ENCODE peak calls at places on chromosome 5, in six cellular contexts. One of them, this sample, is unnamed.

GRCh38 chr5:71887680-71888079 is 168.6 kb downstream of the CARTPT start:
- DNase-seq in glomerular endothelial cell: peak
- DNase-seq in brain microvascular endothelial cell: peak
- DNase-seq in H4: peak
- DNase-seq in T-helper 1 cell: no peak
- DNase-seq in mucosa of gallbladder: no peak
- DNase-seq in this sample: peak

GRCh38 chr5:180343846-180344327 is 9.2 kb downstream of the GFPT2 start:
- DNase-seq in brain microvascular endothelial cell: no peak
- DNase-seq in glomerular endothelial cell: no peak
- DNase-seq in H4: peak
- DNase-seq in mucosa of gallbladder: no peak
- DNase-seq in T-helper 1 cell: no peak
- DNase-seq in this sample: no peak

GRCh38 chr5:56670916-56671315 is 144.4 kb upstream of the MAP3K1 start:
- DNase-seq in glomerular endothelial cell: no peak
- DNase-seq in brain microvascular endothelial cell: no peak
- DNase-seq in mucosa of gallbladder: no peak
- DNase-seq in T-helper 1 cell: no peak
- DNase-seq in H4: no peak
- DNase-seq in this sample: no peak

GRCh38 chr5:115343855-115344254 is 47.4 kb upstream of the CCDC112 start:
- DNase-seq in mucosa of gallbladder: no peak
- DNase-seq in glomerular endothelial cell: no peak
- DNase-seq in T-helper 1 cell: no peak
- DNase-seq in brain microvascular endothelial cell: peak
- DNase-seq in H4: peak
- DNase-seq in this sample: no peak

GRCh38 chr5:151155777-151156731 is 1.5 kb downstream of the ANXA6 start:
- DNase-seq in H4: peak
- DNase-seq in glomerular endothelial cell: no peak
- DNase-seq in T-helper 1 cell: no peak
- DNase-seq in mucosa of gallbladder: no peak
- DNase-seq in brain microvascular endothelial cell: peak
- DNase-seq in this sample: peak

GRCh38 chr5:59040007-59040803 is 457.3 kb downstream of the RAB3C start:
- DNase-seq in brain microvascular endothelial cell: no peak
- DNase-seq in T-helper 1 cell: no peak
- DNase-seq in mucosa of gallbladder: no peak
- DNase-seq in H4: no peak
- DNase-seq in glomerular endothelial cell: no peak
- DNase-seq in this sample: no peak

GRCh38 chr5:17440766-17441165 is 57.3 kb upstream of the TAF11L2 start:
- DNase-seq in H4: no peak
- DNase-seq in mucosa of gallbladder: no peak
- DNase-seq in glomerular endothelial cell: no peak
- DNase-seq in T-helper 1 cell: no peak
- DNase-seq in brain microvascular endothelial cell: no peak
- DNase-seq in this sample: no peak

GRCh38 chr5:101866473-101866872 is 429.6 kb downstream of the SLCO4C1 start:
- DNase-seq in mucosa of gallbladder: no peak
- DNase-seq in H4: no peak
- DNase-seq in T-helper 1 cell: no peak
- DNase-seq in glomerular endothelial cell: no peak
- DNase-seq in brain microvascular endothelial cell: no peak
- DNase-seq in this sample: no peak

GRCh38 chr5:125372694-125373621 is 626.5 kb upstream of the ZNF608 start:
- DNase-seq in H4: peak
- DNase-seq in glomerular endothelial cell: peak
- DNase-seq in mucosa of gallbladder: no peak
- DNase-seq in brain microvascular endothelial cell: peak
- DNase-seq in T-helper 1 cell: no peak
- DNase-seq in this sample: peak

GRCh38 chr5:90865194-90865593 is 306.6 kb downstream of the ADGRV1 start:
- DNase-seq in glomerular endothelial cell: no peak
- DNase-seq in T-helper 1 cell: no peak
- DNase-seq in brain microvascular endothelial cell: no peak
- DNase-seq in H4: no peak
- DNase-seq in mucosa of gallbladder: no peak
- DNase-seq in this sample: no peak

GRCh38 chr5:143536364-143536763 is 132.9 kb upstream of the NR3C1 start:
- DNase-seq in mucosa of gallbladder: no peak
- DNase-seq in brain microvascular endothelial cell: peak
- DNase-seq in T-helper 1 cell: no peak
- DNase-seq in glomerular endothelial cell: no peak
- DNase-seq in H4: peak
- DNase-seq in this sample: peak

GRCh38 chr5:112253478-112254250 is 165.4 kb downstream of the EPB41L4A start:
- DNase-seq in glomerular endothelial cell: peak
- DNase-seq in brain microvascular endothelial cell: no peak
- DNase-seq in H4: peak
- DNase-seq in T-helper 1 cell: no peak
- DNase-seq in mucosa of gallbladder: no peak
- DNase-seq in this sample: no peak

GRCh38 chr5:179239256-179240135 is 105.8 kb downstream of the ADAMTS2 start:
- DNase-seq in H4: no peak
- DNase-seq in brain microvascular endothelial cell: no peak
- DNase-seq in glomerular endothelial cell: no peak
- DNase-seq in mucosa of gallbladder: no peak
- DNase-seq in T-helper 1 cell: no peak
- DNase-seq in this sample: no peak

GRCh38 chr5:82549263-82549662 is 271.1 kb upstream of the RPS23 start:
- DNase-seq in brain microvascular endothelial cell: no peak
- DNase-seq in H4: no peak
- DNase-seq in glomerular endothelial cell: no peak
- DNase-seq in mucosa of gallbladder: no peak
- DNase-seq in T-helper 1 cell: no peak
- DNase-seq in this sample: no peak

GRCh38 chr5:112616812-112617547 is 120.7 kb upstream of the APC start:
- DNase-seq in mucosa of gallbladder: peak
- DNase-seq in H4: no peak
- DNase-seq in brain microvascular endothelial cell: no peak
- DNase-seq in T-helper 1 cell: no peak
- DNase-seq in glomerular endothelial cell: no peak
- DNase-seq in this sample: no peak

GRCh38 chr5:56142620-56143431 is 90.3 kb downstream of the ANKRD55 start:
- DNase-seq in T-helper 1 cell: no peak
- DNase-seq in brain microvascular endothelial cell: no peak
- DNase-seq in H4: no peak
- DNase-seq in mucosa of gallbladder: peak
- DNase-seq in glomerular endothelial cell: no peak
- DNase-seq in this sample: no peak

GRCh38 chr5:74916831-74917710 is 50.9 kb upstream of the FAM169A start:
- DNase-seq in brain microvascular endothelial cell: peak
- DNase-seq in T-helper 1 cell: no peak
- DNase-seq in H4: peak
- DNase-seq in glomerular endothelial cell: no peak
- DNase-seq in mucosa of gallbladder: peak
- DNase-seq in this sample: no peak

GRCh38 chr5:135688385-135688784 is 109.6 kb upstream of the CXCL14 start:
- DNase-seq in T-helper 1 cell: no peak
- DNase-seq in mucosa of gallbladder: no peak
- DNase-seq in glomerular endothelial cell: no peak
- DNase-seq in H4: no peak
- DNase-seq in brain microvascular endothelial cell: no peak
- DNase-seq in this sample: no peak

GRCh38 chr5:96881511-96882115 is 5.3 kb downstream of the ERAP2 start:
- DNase-seq in mucosa of gallbladder: no peak
- DNase-seq in glomerular endothelial cell: peak
- DNase-seq in T-helper 1 cell: no peak
- DNase-seq in H4: peak
- DNase-seq in brain microvascular endothelial cell: peak
- DNase-seq in this sample: no peak

GRCh38 chr5:178770621-178771020 is 40.2 kb upstream of the ZNF354A start:
- DNase-seq in glomerular endothelial cell: no peak
- DNase-seq in T-helper 1 cell: no peak
- DNase-seq in brain microvascular endothelial cell: no peak
- DNase-seq in H4: no peak
- DNase-seq in mucosa of gallbladder: no peak
- DNase-seq in this sample: no peak

GRCh38 chr5:11595045-11595444 is 309.2 kb downstream of the CTNND2 start:
- DNase-seq in T-helper 1 cell: no peak
- DNase-seq in H4: peak
- DNase-seq in glomerular endothelial cell: no peak
- DNase-seq in brain microvascular endothelial cell: no peak
- DNase-seq in mucosa of gallbladder: peak
- DNase-seq in this sample: no peak

GRCh38 chr5:74415695-74416102 is 224.8 kb downstream of the ENC1 start:
- DNase-seq in brain microvascular endothelial cell: peak
- DNase-seq in mucosa of gallbladder: no peak
- DNase-seq in H4: no peak
- DNase-seq in glomerular endothelial cell: no peak
- DNase-seq in T-helper 1 cell: no peak
- DNase-seq in this sample: no peak

GRCh38 chr5:138632900-138633489 is 57.8 kb upstream of the HSPA9 start:
- DNase-seq in brain microvascular endothelial cell: peak
- DNase-seq in H4: peak
- DNase-seq in mucosa of gallbladder: peak
- DNase-seq in T-helper 1 cell: no peak
- DNase-seq in glomerular endothelial cell: peak
- DNase-seq in this sample: peak

GRCh38 chr5:55923177-55923872 is 71.4 kb downstream of the IL6ST start:
- DNase-seq in H4: no peak
- DNase-seq in T-helper 1 cell: no peak
- DNase-seq in glomerular endothelial cell: peak
- DNase-seq in brain microvascular endothelial cell: no peak
- DNase-seq in mucosa of gallbladder: no peak
- DNase-seq in this sample: peak

GRCh38 chr5:34849253-34849652 is 10.3 kb downstream of the TTC23L start:
- DNase-seq in H4: no peak
- DNase-seq in mucosa of gallbladder: no peak
- DNase-seq in glomerular endothelial cell: no peak
- DNase-seq in T-helper 1 cell: no peak
- DNase-seq in brain microvascular endothelial cell: no peak
- DNase-seq in this sample: no peak

GRCh38 chr5:77168884-77169254 is 41.6 kb upstream of the PDE8B start:
- DNase-seq in T-helper 1 cell: no peak
- DNase-seq in H4: no peak
- DNase-seq in mucosa of gallbladder: no peak
- DNase-seq in glomerular endothelial cell: no peak
- DNase-seq in brain microvascular endothelial cell: peak
- DNase-seq in this sample: peak

GRCh38 chr5:21236104-21236503 is 1248.1 kb upstream of the CDH18 start:
- DNase-seq in glomerular endothelial cell: no peak
- DNase-seq in H4: no peak
- DNase-seq in brain microvascular endothelial cell: no peak
- DNase-seq in T-helper 1 cell: no peak
- DNase-seq in mucosa of gallbladder: no peak
- DNase-seq in this sample: no peak

GRCh38 chr5:124104344-124104743 is 592.4 kb downstream of the CSNK1G3 start:
- DNase-seq in mucosa of gallbladder: no peak
- DNase-seq in brain microvascular endothelial cell: no peak
- DNase-seq in T-helper 1 cell: no peak
- DNase-seq in glomerular endothelial cell: no peak
- DNase-seq in H4: no peak
- DNase-seq in this sample: no peak

GRCh38 chr5:157607371-157608161 is 32.0 kb upstream of the ADAM19 start:
- DNase-seq in mucosa of gallbladder: no peak
- DNase-seq in H4: peak
- DNase-seq in T-helper 1 cell: peak
- DNase-seq in glomerular endothelial cell: no peak
- DNase-seq in brain microvascular endothelial cell: peak
- DNase-seq in this sample: no peak

GRCh38 chr5:61842840-61843239 is 463.2 kb upstream of the KIF2A start:
- DNase-seq in brain microvascular endothelial cell: no peak
- DNase-seq in mucosa of gallbladder: no peak
- DNase-seq in glomerular endothelial cell: no peak
- DNase-seq in H4: no peak
- DNase-seq in T-helper 1 cell: no peak
- DNase-seq in this sample: no peak

GRCh38 chr5:144028058-144028457 is 142.4 kb downstream of the YIPF5 start:
- DNase-seq in T-helper 1 cell: no peak
- DNase-seq in glomerular endothelial cell: no peak
- DNase-seq in mucosa of gallbladder: no peak
- DNase-seq in brain microvascular endothelial cell: peak
- DNase-seq in H4: no peak
- DNase-seq in this sample: peak

GRCh38 chr5:143041461-143041860 is 271.3 kb downstream of the ARHGAP26 start:
- DNase-seq in mucosa of gallbladder: no peak
- DNase-seq in brain microvascular endothelial cell: no peak
- DNase-seq in glomerular endothelial cell: no peak
- DNase-seq in H4: no peak
- DNase-seq in T-helper 1 cell: no peak
- DNase-seq in this sample: no peak

GRCh38 chr5:34772267-34772666 is 66.7 kb upstream of the TTC23L start:
- DNase-seq in glomerular endothelial cell: no peak
- DNase-seq in T-helper 1 cell: no peak
- DNase-seq in H4: no peak
- DNase-seq in mucosa of gallbladder: no peak
- DNase-seq in brain microvascular endothelial cell: no peak
- DNase-seq in this sample: no peak

GRCh38 chr5:58933891-58934628 is 351.2 kb downstream of the RAB3C start:
- DNase-seq in brain microvascular endothelial cell: no peak
- DNase-seq in glomerular endothelial cell: no peak
- DNase-seq in mucosa of gallbladder: no peak
- DNase-seq in H4: no peak
- DNase-seq in T-helper 1 cell: peak
- DNase-seq in this sample: peak

GRCh38 chr5:11322133-11322532 is 561.1 kb upstream of the DAP start:
- DNase-seq in H4: no peak
- DNase-seq in mucosa of gallbladder: no peak
- DNase-seq in brain microvascular endothelial cell: no peak
- DNase-seq in T-helper 1 cell: no peak
- DNase-seq in glomerular endothelial cell: no peak
- DNase-seq in this sample: no peak

GRCh38 chr5:132877938-132878337 is 4.5 kb downstream of the LEAP2 start:
- DNase-seq in brain microvascular endothelial cell: peak
- DNase-seq in mucosa of gallbladder: no peak
- DNase-seq in H4: peak
- DNase-seq in glomerular endothelial cell: no peak
- DNase-seq in T-helper 1 cell: no peak
- DNase-seq in this sample: peak

GRCh38 chr5:41587668-41588067 is 77.3 kb upstream of the PLCXD3 start:
- DNase-seq in mucosa of gallbladder: no peak
- DNase-seq in glomerular endothelial cell: no peak
- DNase-seq in T-helper 1 cell: peak
- DNase-seq in brain microvascular endothelial cell: no peak
- DNase-seq in H4: no peak
- DNase-seq in this sample: no peak

GRCh38 chr5:41176952-41177351 is 36.4 kb downstream of the C6 start:
- DNase-seq in brain microvascular endothelial cell: no peak
- DNase-seq in H4: no peak
- DNase-seq in mucosa of gallbladder: no peak
- DNase-seq in T-helper 1 cell: no peak
- DNase-seq in glomerular endothelial cell: no peak
- DNase-seq in this sample: no peak